ENCODE peak calls at places on chromosomes 12 and 14, in nine cellular contexts. Z is GM20000, W is tibial nerve, R is cardiac muscle cell, O is AG04450, Q is nephron progenitor cell, D is sigmoid colon, K is fibroblast of mammary gland, Y is mucosa of descending colon. U is an unnamed sample.

GRCh38 chr12:52006726-52007157 is at the start of gene TAMALIN:
- DNase-seq in Z (peak; percentile 81), O (no peak), W (peak; percentile 62), D (peak; percentile 90), K (no peak), R (peak; percentile 85), Q (peak; percentile 84), Y (peak; percentile 81), U (no peak)

GRCh38 chr14:48598458-48598857 is 923.1 kb upstream of the MDGA2 start:
- DNase-seq in W (no peak), Z (no peak), R (no peak), D (no peak), O (no peak), Q (no peak), K (no peak), Y (no peak), U (no peak)

GRCh38 chr12:92038476-92038875 is 107.2 kb downstream of the BTG1 start:
- DNase-seq in K (no peak), O (no peak), Y (no peak), W (no peak), D (no peak), R (no peak), Q (no peak), Z (no peak), U (no peak)

GRCh38 chr14:29668201-29668600 is 259.4 kb downstream of the PRKD1 start:
- DNase-seq in Q (no peak), Y (no peak), O (no peak), R (no peak), D (no peak), Z (no peak), K (peak; percentile 3), W (no peak), U (no peak)

GRCh38 chr12:6821674-6822433 is at the start of gene GPR162:
- DNase-seq in W (no peak), Q (peak; percentile 85), O (no peak), K (no peak), D (peak; percentile 88), R (peak; percentile 75), Y (peak; percentile 60), Z (no peak), U (no peak)

GRCh38 chr12:50542448-50542847 is 37.7 kb downstream of the DIP2B start:
- DNase-seq in W (no peak), K (peak; percentile 39), O (no peak), Q (no peak), Y (no peak), R (no peak), Z (no peak), D (no peak), U (no peak)

GRCh38 chr12:74980510-74980909 is 229.1 kb downstream of the KCNC2 start:
- DNase-seq in R (no peak), D (no peak), O (no peak), Z (no peak), Q (peak; percentile 71), W (no peak), Y (no peak), K (no peak), U (no peak)

GRCh38 chr14:81302613-81303012 is 81.9 kb upstream of the GTF2A1 start:
- DNase-seq in Q (no peak), O (no peak), Z (no peak), R (no peak), D (no peak), K (no peak), Y (no peak), W (no peak), U (no peak)

GRCh38 chr14:55514819-55515470 is 65.1 kb upstream of the KTN1 start:
- DNase-seq in Z (no peak), Q (no peak), O (peak; percentile 33), Y (no peak), D (no peak), R (peak; percentile 77), K (peak; percentile 85), W (no peak), U (no peak)

GRCh38 chr12:115474525-115475353 is 790.8 kb upstream of the TBX3 start:
- DNase-seq in K (no peak), R (no peak), D (no peak), W (no peak), O (no peak), Z (no peak), Y (no peak), Q (no peak), U (no peak)

GRCh38 chr12:30640392-30640791 is 55.3 kb downstream of the IPO8 start:
- DNase-seq in O (no peak), K (no peak), R (no peak), Y (no peak), Z (no peak), Q (no peak), W (no peak), D (no peak), U (no peak)

GRCh38 chr12:30646821-30647220 is 48.8 kb downstream of the IPO8 start:
- DNase-seq in O (no peak), Z (no peak), Y (no peak), R (peak; percentile 2), Q (no peak), W (no peak), D (no peak), K (no peak), U (no peak)

DNA sequence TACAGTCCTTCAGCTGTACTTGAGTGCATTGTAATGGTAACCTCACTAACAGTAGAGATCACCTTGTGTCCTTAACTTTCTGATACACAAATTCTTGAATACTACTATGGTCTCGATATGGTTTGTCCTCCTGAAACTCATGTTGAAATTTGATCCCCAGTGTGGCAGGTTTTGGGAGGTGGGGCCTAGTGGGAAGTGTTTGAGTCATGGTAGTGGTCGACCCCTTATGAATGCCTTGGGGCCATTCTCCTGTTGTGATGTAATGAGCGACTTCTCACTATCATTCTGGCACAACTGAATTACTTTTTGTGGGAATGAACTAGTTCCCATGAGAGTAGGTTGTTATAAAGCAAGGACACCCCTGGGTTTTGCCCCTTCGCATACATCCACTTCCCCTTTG is 52.3 kb downstream of the IPO8 start:
- DNase-seq in Z (no peak), R (no peak), Q (no peak), D (no peak), O (no peak), K (peak; percentile 25), W (no peak), Y (no peak), U (no peak)
- TF ChIP-seq CTCF in Z (no peak), R (no peak), Q (no peak), D (no peak), O (no peak), K (no peak), W (no peak), Y (no peak), U (no peak)

DNA sequence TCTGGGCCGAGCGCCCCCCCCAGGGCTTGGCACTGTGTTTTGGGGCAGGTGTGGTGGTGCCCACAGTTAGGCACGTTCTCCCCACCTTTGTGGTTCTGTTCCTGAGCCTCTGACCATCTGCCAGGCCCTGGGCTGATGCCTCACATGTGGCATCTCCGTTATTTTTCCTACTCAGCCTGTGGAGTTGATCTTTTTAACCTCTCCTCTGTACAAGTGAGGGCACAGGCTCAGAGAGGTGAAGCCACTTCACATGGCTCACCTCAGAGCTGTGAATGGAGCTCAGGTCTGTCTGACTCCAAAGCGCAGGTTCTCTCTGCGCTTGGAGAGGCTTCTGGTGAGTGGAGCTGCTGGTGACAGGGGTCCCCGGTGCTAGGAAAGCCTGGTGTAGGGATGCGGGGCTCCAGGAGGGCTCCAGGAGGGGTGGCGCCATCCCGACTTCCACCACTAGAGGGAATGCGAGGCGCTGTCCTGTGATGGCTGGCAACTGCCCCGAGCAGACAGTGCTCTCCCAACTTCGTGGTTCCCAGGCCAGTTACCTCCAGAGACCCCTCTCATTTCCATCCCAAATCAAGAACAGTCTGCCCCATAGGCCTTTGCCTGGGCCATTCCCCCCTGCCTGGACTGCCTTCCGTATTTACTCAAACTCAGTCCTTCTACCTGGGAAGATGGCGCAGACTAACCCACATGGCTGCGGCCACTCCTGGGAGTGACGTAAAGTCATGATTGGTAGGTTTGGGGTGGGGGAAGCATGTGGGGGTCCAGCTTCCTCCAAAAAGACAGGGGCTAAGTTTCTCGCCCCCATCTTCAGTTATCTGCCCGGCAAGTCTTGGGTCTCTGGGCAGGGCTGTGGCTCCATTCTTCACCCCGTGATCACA is 9.9 kb downstream of the BCL7A start:
- DNase-seq in D (no peak), W (no peak), Q (peak; percentile 76), R (peak; percentile 41), Y (no peak), O (no peak), K (peak; percentile 31), Z (peak; percentile 61), U (no peak)
- TF ChIP-seq CTCF in D (peak; percentile 46), W (peak; percentile 58), Q (peak; percentile 77), R (peak; percentile 79), Y (peak; percentile 63), O (peak; percentile 80), K (peak; percentile 70), Z (peak; percentile 59), U (peak; percentile 79)

DNA sequence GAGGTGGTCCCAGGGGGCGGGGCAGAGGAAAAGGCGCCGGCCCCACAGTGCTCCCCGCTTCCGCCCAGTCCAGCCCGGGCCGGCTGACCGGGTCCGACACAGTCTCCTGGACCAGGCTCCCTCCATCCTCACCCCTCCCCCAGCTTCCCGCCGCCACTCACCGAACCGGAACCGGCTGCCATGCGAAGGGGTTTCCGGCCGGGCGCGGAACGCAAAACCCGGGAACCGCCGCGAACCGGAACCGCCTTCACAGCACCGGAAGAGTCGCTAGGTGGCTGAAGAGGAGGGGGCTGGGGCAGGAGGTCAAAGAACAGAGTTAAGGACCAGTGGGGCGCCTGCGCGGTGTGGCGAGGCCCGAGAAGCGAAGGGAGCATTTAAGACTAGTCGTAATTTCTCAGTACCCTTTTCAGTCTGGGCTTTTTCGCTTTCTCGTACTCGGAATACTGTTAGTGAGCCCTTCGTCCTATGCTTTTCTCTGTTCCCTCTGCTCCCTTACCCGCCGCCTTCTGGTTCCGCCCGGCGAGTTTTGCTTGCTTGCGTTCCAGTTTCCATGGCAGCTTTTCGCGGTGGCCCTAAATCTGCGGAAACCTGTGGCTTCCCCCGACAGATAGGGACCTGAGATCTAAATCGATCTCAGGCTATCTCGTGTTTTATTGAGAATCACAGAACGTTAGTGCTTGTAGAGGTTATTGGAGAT is at the start of gene SENP1:
- DNase-seq in D (peak; percentile 93), Q (peak; percentile 88), K (peak; percentile 80), Y (peak; percentile 94), Z (peak; percentile 87), O (peak; percentile 57), W (peak; percentile 67), R (peak; percentile 92), U (peak; percentile 96)
- TF ChIP-seq CTCF in D (no peak), Q (no peak), K (peak; percentile 10), Y (no peak), Z (no peak), O (peak; percentile 16), W (peak; percentile 20), R (peak; percentile 23), U (peak; percentile 53)

DNA sequence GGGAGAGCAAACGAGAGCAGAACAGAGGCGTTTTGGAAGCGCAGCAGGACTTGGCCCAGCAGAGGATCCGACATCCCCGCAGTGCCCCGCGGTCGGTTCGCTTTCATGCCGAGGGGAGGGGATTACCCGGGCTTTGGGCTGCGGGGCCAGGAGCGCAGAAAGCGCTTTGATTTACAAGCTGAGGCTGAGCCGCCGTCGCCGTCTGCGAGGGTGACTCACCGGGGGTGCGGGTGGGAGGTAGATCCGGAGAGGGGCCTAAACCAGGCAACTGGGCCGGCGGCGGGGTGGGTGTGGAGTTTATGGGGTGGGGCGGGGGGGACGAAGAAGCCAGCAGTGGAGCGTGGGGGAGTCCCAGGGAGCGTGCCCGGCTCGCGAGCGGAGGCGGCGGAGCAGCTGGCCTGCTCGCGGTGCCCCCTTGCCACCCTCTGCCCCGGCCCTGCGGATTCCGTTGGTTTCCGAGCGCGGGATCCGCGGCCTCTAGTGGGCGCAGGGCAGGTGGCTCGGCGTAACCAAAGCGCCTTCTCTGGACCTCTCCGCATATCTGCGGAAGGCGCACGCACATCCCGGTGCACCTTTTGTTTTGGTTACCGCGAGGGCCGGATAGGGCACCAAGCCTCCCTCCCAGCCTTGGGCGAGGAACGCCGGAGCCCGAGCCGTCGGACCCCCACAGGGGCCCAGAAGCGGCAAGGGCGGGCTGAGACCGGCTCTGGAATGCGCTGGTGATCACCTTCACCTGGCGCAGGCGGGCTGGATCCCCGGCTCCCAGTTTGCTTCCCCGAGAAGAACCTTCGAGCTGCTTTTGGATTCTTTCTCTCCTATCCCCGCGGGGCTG is 2.6 kb downstream of the SIX4 start:
- DNase-seq in K (peak; percentile 68), O (no peak), R (peak; percentile 44), Z (peak; percentile 70), Y (peak; percentile 50), W (no peak), D (peak; percentile 68), Q (peak; percentile 75), U (peak; percentile 94)
- TF ChIP-seq CTCF in K (no peak), O (peak; percentile 53), R (peak; percentile 47), Z (peak; percentile 51), Y (no peak), W (no peak), D (no peak), Q (no peak), U (peak; percentile 72)